ENCODE peak calls at places on chromosomes 2 and 18, in eight cellular contexts. One of them, this sample, is unnamed.

GRCh38 chr18:26415631-26416030 is 132.7 kb downstream of the KCTD1 start:
- DNase-seq in prostate gland: no peak
- DNase-seq in WTC11: no peak
- DNase-seq in fibroblast of lung: no peak
- DNase-seq in sciatic nerve: no peak
- DNase-seq in esophagus squamous epithelium: no peak
- DNase-seq in midbrain: no peak
- DNase-seq in activated effector memory CD4-positive, alpha-beta T cell treated with anti-CD3 and anti-CD28 coated beads, Interleukin-2, amount 50 U/mL, for 16 hours: no peak
- DNase-seq in this sample: no peak

GRCh38 chr18:79889569-79889968 is 61.9 kb downstream of the SLC66A2 start:
- DNase-seq in prostate gland: no peak
- DNase-seq in WTC11: no peak
- DNase-seq in fibroblast of lung: no peak
- DNase-seq in sciatic nerve: no peak
- DNase-seq in esophagus squamous epithelium: no peak
- DNase-seq in midbrain: no peak
- DNase-seq in activated effector memory CD4-positive, alpha-beta T cell treated with anti-CD3 and anti-CD28 coated beads, Interleukin-2, amount 50 U/mL, for 16 hours: no peak
- DNase-seq in this sample: no peak

GRCh38 chr2:26243643-26244478 is 571 bp downstream of the HADHA start:
- DNase-seq in prostate gland: no peak
- DNase-seq in WTC11: no peak
- DNase-seq in fibroblast of lung: peak
- DNase-seq in sciatic nerve: no peak
- DNase-seq in esophagus squamous epithelium: no peak
- DNase-seq in midbrain: peak
- DNase-seq in activated effector memory CD4-positive, alpha-beta T cell treated with anti-CD3 and anti-CD28 coated beads, Interleukin-2, amount 50 U/mL, for 16 hours: no peak
- DNase-seq in this sample: no peak

GRCh38 chr18:29063346-29063745 is 886.4 kb upstream of the CDH2 start:
- DNase-seq in prostate gland: no peak
- DNase-seq in WTC11: no peak
- DNase-seq in fibroblast of lung: peak
- DNase-seq in sciatic nerve: no peak
- DNase-seq in esophagus squamous epithelium: no peak
- DNase-seq in midbrain: no peak
- DNase-seq in activated effector memory CD4-positive, alpha-beta T cell treated with anti-CD3 and anti-CD28 coated beads, Interleukin-2, amount 50 U/mL, for 16 hours: no peak
- DNase-seq in this sample: no peak

GRCh38 chr18:73045037-73045436 is 177.2 kb upstream of the NETO1 start:
- DNase-seq in prostate gland: no peak
- DNase-seq in WTC11: no peak
- DNase-seq in fibroblast of lung: no peak
- DNase-seq in sciatic nerve: no peak
- DNase-seq in esophagus squamous epithelium: no peak
- DNase-seq in midbrain: no peak
- DNase-seq in activated effector memory CD4-positive, alpha-beta T cell treated with anti-CD3 and anti-CD28 coated beads, Interleukin-2, amount 50 U/mL, for 16 hours: no peak
- DNase-seq in this sample: no peak

GRCh38 chr2:223238301-223238700 is 186.3 kb downstream of the KCNE4 start:
- DNase-seq in prostate gland: no peak
- DNase-seq in WTC11: no peak
- DNase-seq in fibroblast of lung: peak
- DNase-seq in sciatic nerve: no peak
- DNase-seq in esophagus squamous epithelium: no peak
- DNase-seq in midbrain: no peak
- DNase-seq in activated effector memory CD4-positive, alpha-beta T cell treated with anti-CD3 and anti-CD28 coated beads, Interleukin-2, amount 50 U/mL, for 16 hours: no peak
- DNase-seq in this sample: no peak

GRCh38 chr2:27264253-27264752 is 1.5 kb upstream of the SLC30A3 start:
- DNase-seq in prostate gland: no peak
- DNase-seq in WTC11: peak
- DNase-seq in fibroblast of lung: no peak
- DNase-seq in sciatic nerve: no peak
- DNase-seq in esophagus squamous epithelium: no peak
- DNase-seq in midbrain: no peak
- DNase-seq in activated effector memory CD4-positive, alpha-beta T cell treated with anti-CD3 and anti-CD28 coated beads, Interleukin-2, amount 50 U/mL, for 16 hours: no peak
- DNase-seq in this sample: peak

GRCh38 chr2:182715121-182715895 is 749 bp upstream of the DNAJC10 start:
- DNase-seq in prostate gland: no peak
- DNase-seq in WTC11: no peak
- DNase-seq in fibroblast of lung: peak
- DNase-seq in sciatic nerve: no peak
- DNase-seq in esophagus squamous epithelium: no peak
- DNase-seq in midbrain: no peak
- DNase-seq in activated effector memory CD4-positive, alpha-beta T cell treated with anti-CD3 and anti-CD28 coated beads, Interleukin-2, amount 50 U/mL, for 16 hours: no peak
- DNase-seq in this sample: no peak

GRCh38 chr2:240898731-240899467 is 2.9 kb upstream of the MAB21L4 start:
- DNase-seq in prostate gland: no peak
- DNase-seq in WTC11: no peak
- DNase-seq in fibroblast of lung: no peak
- DNase-seq in sciatic nerve: no peak
- DNase-seq in esophagus squamous epithelium: no peak
- DNase-seq in midbrain: no peak
- DNase-seq in activated effector memory CD4-positive, alpha-beta T cell treated with anti-CD3 and anti-CD28 coated beads, Interleukin-2, amount 50 U/mL, for 16 hours: no peak
- DNase-seq in this sample: no peak

GRCh38 chr2:109497911-109498870 is 115.6 kb downstream of the SEPTIN10 start:
- DNase-seq in prostate gland: no peak
- DNase-seq in WTC11: no peak
- DNase-seq in fibroblast of lung: no peak
- DNase-seq in sciatic nerve: no peak
- DNase-seq in esophagus squamous epithelium: no peak
- DNase-seq in midbrain: no peak
- DNase-seq in activated effector memory CD4-positive, alpha-beta T cell treated with anti-CD3 and anti-CD28 coated beads, Interleukin-2, amount 50 U/mL, for 16 hours: no peak
- DNase-seq in this sample: no peak

GRCh38 chr2:239318790-239319189 is 82.0 kb downstream of the HDAC4 start:
- DNase-seq in prostate gland: no peak
- DNase-seq in WTC11: no peak
- DNase-seq in fibroblast of lung: no peak
- DNase-seq in sciatic nerve: peak
- DNase-seq in esophagus squamous epithelium: no peak
- DNase-seq in midbrain: peak
- DNase-seq in activated effector memory CD4-positive, alpha-beta T cell treated with anti-CD3 and anti-CD28 coated beads, Interleukin-2, amount 50 U/mL, for 16 hours: no peak
- DNase-seq in this sample: no peak

GRCh38 chr2:39119732-39120520 is 925 bp downstream of the SOS1 start:
- DNase-seq in prostate gland: peak
- DNase-seq in WTC11: peak
- DNase-seq in fibroblast of lung: peak
- DNase-seq in sciatic nerve: peak
- DNase-seq in esophagus squamous epithelium: no peak
- DNase-seq in midbrain: peak
- DNase-seq in activated effector memory CD4-positive, alpha-beta T cell treated with anti-CD3 and anti-CD28 coated beads, Interleukin-2, amount 50 U/mL, for 16 hours: peak
- DNase-seq in this sample: no peak

GRCh38 chr18:79897940-79898625 is 53.4 kb downstream of the SLC66A2 start:
- DNase-seq in prostate gland: no peak
- DNase-seq in WTC11: no peak
- DNase-seq in fibroblast of lung: no peak
- DNase-seq in sciatic nerve: no peak
- DNase-seq in esophagus squamous epithelium: no peak
- DNase-seq in midbrain: no peak
- DNase-seq in activated effector memory CD4-positive, alpha-beta T cell treated with anti-CD3 and anti-CD28 coated beads, Interleukin-2, amount 50 U/mL, for 16 hours: peak
- DNase-seq in this sample: no peak

GRCh38 chr2:187917535-187917934 is 363.3 kb upstream of the TFPI start:
- DNase-seq in prostate gland: no peak
- DNase-seq in WTC11: no peak
- DNase-seq in fibroblast of lung: peak
- DNase-seq in sciatic nerve: no peak
- DNase-seq in esophagus squamous epithelium: no peak
- DNase-seq in midbrain: no peak
- DNase-seq in activated effector memory CD4-positive, alpha-beta T cell treated with anti-CD3 and anti-CD28 coated beads, Interleukin-2, amount 50 U/mL, for 16 hours: no peak
- DNase-seq in this sample: no peak

GRCh38 chr2:46549159-46549902 is 70.0 kb downstream of the TMEM247 start:
- DNase-seq in prostate gland: no peak
- DNase-seq in WTC11: no peak
- DNase-seq in fibroblast of lung: no peak
- DNase-seq in sciatic nerve: no peak
- DNase-seq in esophagus squamous epithelium: no peak
- DNase-seq in midbrain: no peak
- DNase-seq in activated effector memory CD4-positive, alpha-beta T cell treated with anti-CD3 and anti-CD28 coated beads, Interleukin-2, amount 50 U/mL, for 16 hours: no peak
- DNase-seq in this sample: no peak

GRCh38 chr2:181978351-181979150 is 7.1 kb upstream of the PPP1R1C start:
- DNase-seq in prostate gland: no peak
- DNase-seq in WTC11: no peak
- DNase-seq in fibroblast of lung: peak
- DNase-seq in sciatic nerve: no peak
- DNase-seq in esophagus squamous epithelium: no peak
- DNase-seq in midbrain: no peak
- DNase-seq in activated effector memory CD4-positive, alpha-beta T cell treated with anti-CD3 and anti-CD28 coated beads, Interleukin-2, amount 50 U/mL, for 16 hours: no peak
- DNase-seq in this sample: no peak